ENCODE peak calls at places on chromosomes 4 and X, in seven cellular contexts. J is upper lobe of right lung, G is cardiac muscle cell, P is EH, C is AG08396, O is fibroblast of lung, S is COLO829. U is an unnamed sample.

GRCh38 chr4:76589872-76590846 is 155.1 kb downstream of the SHROOM3 start:
- DNase-seq in O (peak), J (peak), G (peak), P (peak), C (peak), S (peak), U (peak)

GRCh38 chr4:152110780-152111179 is 350.0 kb upstream of the GATB start:
- DNase-seq in G (no peak), S (no peak), C (no peak), O (no peak), P (no peak), J (no peak), U (no peak)

GRCh38 chrX:74251006-74251930 is 52.7 kb upstream of the ZCCHC13 start:
- DNase-seq in O (peak), S (no peak), C (no peak), P (peak), G (peak), J (no peak), U (peak)

GRCh38 chrX:2430265-2430825 is 70.4 kb downstream of the DHRSX start:
- DNase-seq in P (no peak), G (no peak), J (peak), S (no peak), C (no peak), O (no peak), U (no peak)

GRCh38 chr4:186297013-186297645 is 31.1 kb downstream of the F11 start:
- DNase-seq in P (peak), G (peak), C (peak), S (peak), J (no peak), O (peak), U (peak)

GRCh38 chrX:49205443-49205842 is 5.5 kb upstream of the SYP start:
- DNase-seq in G (no peak), O (no peak), P (no peak), C (no peak), J (no peak), S (no peak), U (no peak)

GRCh38 chr4:19285146-19285545 is 966.6 kb upstream of the SLIT2 start:
- DNase-seq in G (no peak), O (no peak), J (no peak), S (no peak), P (peak), C (no peak), U (no peak)

GRCh38 chrX:51148848-51149247 is 183.8 kb upstream of the NUDT10 start:
- DNase-seq in P (no peak), G (peak), O (peak), S (peak), J (no peak), C (no peak), U (peak)

GRCh38 chr4:184408021-184408710 is 66.2 kb downstream of the IRF2 start:
- DNase-seq in P (peak), S (no peak), C (peak), J (no peak), O (peak), G (peak), U (no peak)

GRCh38 chr4:68337522-68337921 is 12.4 kb downstream of the YTHDC1 start:
- DNase-seq in G (no peak), S (no peak), C (no peak), P (no peak), O (no peak), J (no peak), U (no peak)

GRCh38 chr4:100525689-100526088 is 7.9 kb upstream of the EMCN start:
- DNase-seq in G (no peak), C (no peak), J (no peak), P (no peak), S (no peak), O (no peak), U (no peak)

GRCh38 chr4:173448103-173448502 is 49.2 kb upstream of the SCRG1 start:
- DNase-seq in J (no peak), S (no peak), P (peak), O (peak), G (peak), C (no peak), U (no peak)

GRCh38 chr4:55111601-55112000 is 13.8 kb downstream of the KDR start:
- DNase-seq in G (no peak), C (no peak), S (no peak), J (no peak), P (no peak), O (no peak), U (no peak)

GRCh38 chrX:63784902-63785692 is at the start of gene ARHGEF9:
- DNase-seq in O (peak), C (peak), S (no peak), J (no peak), G (peak), P (peak), U (peak)

GRCh38 chr4:4645743-4646142 is 103.9 kb upstream of the STX18 start:
- DNase-seq in C (no peak), O (no peak), P (no peak), S (no peak), J (no peak), G (no peak), U (no peak)

GRCh38 chrX:24260827-24261550 is 52.9 kb downstream of the SUPT20HL2 start:
- DNase-seq in J (no peak), S (peak), G (peak), C (no peak), O (peak), P (peak), U (peak)

GRCh38 chrX:13747836-13748235 is 13.3 kb downstream of the OFD1 start:
- DNase-seq in S (no peak), O (peak), G (peak), C (peak), J (no peak), P (peak), U (peak)

U was measured in hepatocyte.